ENCODE peak calls at places on chromosome 10, in four cellular contexts. One of them, this sample, is unnamed.

GRCh38 chr10:124711145-124711544 is 33.0 kb downstream of the FAM53B start:
- DNase-seq in psoas muscle: no peak
- DNase-seq in WTC11: no peak
- DNase-seq in IMR-90: no peak
- DNase-seq in this sample: no peak

GRCh38 chr10:123009105-123009805 is 449 bp downstream of the ACADSB start:
- DNase-seq in psoas muscle: peak
- DNase-seq in WTC11: peak
- DNase-seq in IMR-90: no peak
- DNase-seq in this sample: peak

GRCh38 chr10:1064172-1064571 is 8.0 kb downstream of the WDR37 start:
- DNase-seq in psoas muscle: no peak
- DNase-seq in WTC11: no peak
- DNase-seq in IMR-90: no peak
- DNase-seq in this sample: no peak

GRCh38 chr10:72913287-72913686 is 19.7 kb downstream of the OIT3 start:
- DNase-seq in psoas muscle: no peak
- DNase-seq in WTC11: no peak
- DNase-seq in IMR-90: no peak
- DNase-seq in this sample: no peak

GRCh38 chr10:92571649-92572048 is 2.2 kb downstream of the IDE start:
- DNase-seq in psoas muscle: no peak
- DNase-seq in WTC11: no peak
- DNase-seq in IMR-90: peak
- DNase-seq in this sample: no peak

GRCh38 chr10:124869941-124870340 is 68.3 kb downstream of the ABRAXAS2 start:
- DNase-seq in psoas muscle: no peak
- DNase-seq in WTC11: no peak
- DNase-seq in IMR-90: no peak
- DNase-seq in this sample: no peak

GRCh38 chr10:24866615-24867583 is 85.5 kb downstream of the PRTFDC1 start:
- DNase-seq in psoas muscle: peak
- DNase-seq in WTC11: peak
- DNase-seq in IMR-90: peak
- DNase-seq in this sample: no peak

GRCh38 chr10:81978238-81978637 is 103.2 kb downstream of the NRG3 start:
- DNase-seq in psoas muscle: no peak
- DNase-seq in WTC11: no peak
- DNase-seq in IMR-90: no peak
- DNase-seq in this sample: peak

GRCh38 chr10:89332092-89332633 is 4.4 kb downstream of the IFIT3 start:
- DNase-seq in psoas muscle: no peak
- DNase-seq in WTC11: no peak
- DNase-seq in IMR-90: peak
- DNase-seq in this sample: no peak

GRCh38 chr10:114208351-114208750 is 29.2 kb downstream of the TDRD1 start:
- DNase-seq in psoas muscle: no peak
- DNase-seq in WTC11: no peak
- DNase-seq in IMR-90: no peak
- DNase-seq in this sample: no peak

GRCh38 chr10:83166344-83166743 is 973.0 kb upstream of the GHITM start:
- DNase-seq in psoas muscle: no peak
- DNase-seq in WTC11: peak
- DNase-seq in IMR-90: no peak
- DNase-seq in this sample: peak

GRCh38 chr10:93837783-93838677 is 55.7 kb upstream of the SLC35G1 start:
- DNase-seq in psoas muscle: no peak
- DNase-seq in WTC11: no peak
- DNase-seq in IMR-90: no peak
- DNase-seq in this sample: no peak

GRCh38 chr10:117574546-117575146 is 32.1 kb downstream of the EMX2 start:
- DNase-seq in psoas muscle: no peak
- DNase-seq in WTC11: no peak
- DNase-seq in IMR-90: no peak
- DNase-seq in this sample: no peak

GRCh38 chr10:24762966-24763623 is 39.4 kb upstream of the ARHGAP21 start:
- DNase-seq in psoas muscle: no peak
- DNase-seq in WTC11: no peak
- DNase-seq in IMR-90: peak
- DNase-seq in this sample: no peak

GRCh38 chr10:50600831-50601466 is 22.8 kb downstream of the SGMS1 start:
- DNase-seq in psoas muscle: no peak
- DNase-seq in WTC11: no peak
- DNase-seq in IMR-90: peak
- DNase-seq in this sample: no peak

GRCh38 chr10:87547734-87548311 is 43.1 kb downstream of the MINPP1 start:
- DNase-seq in psoas muscle: no peak
- DNase-seq in WTC11: no peak
- DNase-seq in IMR-90: peak
- DNase-seq in this sample: no peak

GRCh38 chr10:110546499-110547105 is 20.9 kb upstream of the SMC3 start:
- DNase-seq in psoas muscle: no peak
- DNase-seq in WTC11: no peak
- DNase-seq in IMR-90: no peak
- DNase-seq in this sample: no peak

GRCh38 chr10:31320598-31321211 is 1.7 kb downstream of the ZEB1 start:
- DNase-seq in psoas muscle: peak
- DNase-seq in WTC11: peak
- DNase-seq in IMR-90: peak
- DNase-seq in this sample: peak

GRCh38 chr10:48482207-48482606 is 122.7 kb downstream of the ARHGAP22 start:
- DNase-seq in psoas muscle: no peak
- DNase-seq in WTC11: no peak
- DNase-seq in IMR-90: no peak
- DNase-seq in this sample: no peak

GRCh38 chr10:118594392-118595063 is 920 bp downstream of the PRLHR start:
- DNase-seq in psoas muscle: peak
- DNase-seq in WTC11: peak
- DNase-seq in IMR-90: peak
- DNase-seq in this sample: peak
- TF ChIP-seq CTCF in psoas muscle: peak
- TF ChIP-seq CTCF in WTC11: peak
- TF ChIP-seq CTCF in IMR-90: peak
- TF ChIP-seq CTCF in this sample: peak

GRCh38 chr10:69801094-69801433 is 642 bp upstream of the COL13A1 start:
- DNase-seq in psoas muscle: peak
- DNase-seq in WTC11: peak
- DNase-seq in IMR-90: peak
- DNase-seq in this sample: peak

GRCh38 chr10:69803809-69804208 is 2.1 kb downstream of the COL13A1 start:
- DNase-seq in psoas muscle: no peak
- DNase-seq in WTC11: no peak
- DNase-seq in IMR-90: no peak
- DNase-seq in this sample: no peak

GRCh38 chr10:69801434-69802315 is at the start of gene COL13A1:
- DNase-seq in psoas muscle: peak
- DNase-seq in WTC11: peak
- DNase-seq in IMR-90: peak
- DNase-seq in this sample: peak

GRCh38 chr10:69800665-69801064 is 1.0 kb upstream of the COL13A1 start:
- DNase-seq in psoas muscle: no peak
- DNase-seq in WTC11: no peak
- DNase-seq in IMR-90: no peak
- DNase-seq in this sample: no peak

GRCh38 chr10:69802424-69803161 is 887 bp downstream of the COL13A1 start:
- DNase-seq in psoas muscle: peak
- DNase-seq in WTC11: peak
- DNase-seq in IMR-90: peak
- DNase-seq in this sample: peak
- TF ChIP-seq CTCF in psoas muscle: peak
- TF ChIP-seq CTCF in WTC11: no peak
- TF ChIP-seq CTCF in IMR-90: peak
- TF ChIP-seq CTCF in this sample: peak

GRCh38 chr10:5089869-5090268 is 4.3 kb upstream of the AKR1C3 start:
- DNase-seq in psoas muscle: no peak
- DNase-seq in WTC11: no peak
- DNase-seq in IMR-90: peak
- DNase-seq in this sample: no peak
- TF ChIP-seq CTCF in psoas muscle: no peak
- TF ChIP-seq CTCF in WTC11: peak
- TF ChIP-seq CTCF in IMR-90: peak
- TF ChIP-seq CTCF in this sample: no peak

DNA sequence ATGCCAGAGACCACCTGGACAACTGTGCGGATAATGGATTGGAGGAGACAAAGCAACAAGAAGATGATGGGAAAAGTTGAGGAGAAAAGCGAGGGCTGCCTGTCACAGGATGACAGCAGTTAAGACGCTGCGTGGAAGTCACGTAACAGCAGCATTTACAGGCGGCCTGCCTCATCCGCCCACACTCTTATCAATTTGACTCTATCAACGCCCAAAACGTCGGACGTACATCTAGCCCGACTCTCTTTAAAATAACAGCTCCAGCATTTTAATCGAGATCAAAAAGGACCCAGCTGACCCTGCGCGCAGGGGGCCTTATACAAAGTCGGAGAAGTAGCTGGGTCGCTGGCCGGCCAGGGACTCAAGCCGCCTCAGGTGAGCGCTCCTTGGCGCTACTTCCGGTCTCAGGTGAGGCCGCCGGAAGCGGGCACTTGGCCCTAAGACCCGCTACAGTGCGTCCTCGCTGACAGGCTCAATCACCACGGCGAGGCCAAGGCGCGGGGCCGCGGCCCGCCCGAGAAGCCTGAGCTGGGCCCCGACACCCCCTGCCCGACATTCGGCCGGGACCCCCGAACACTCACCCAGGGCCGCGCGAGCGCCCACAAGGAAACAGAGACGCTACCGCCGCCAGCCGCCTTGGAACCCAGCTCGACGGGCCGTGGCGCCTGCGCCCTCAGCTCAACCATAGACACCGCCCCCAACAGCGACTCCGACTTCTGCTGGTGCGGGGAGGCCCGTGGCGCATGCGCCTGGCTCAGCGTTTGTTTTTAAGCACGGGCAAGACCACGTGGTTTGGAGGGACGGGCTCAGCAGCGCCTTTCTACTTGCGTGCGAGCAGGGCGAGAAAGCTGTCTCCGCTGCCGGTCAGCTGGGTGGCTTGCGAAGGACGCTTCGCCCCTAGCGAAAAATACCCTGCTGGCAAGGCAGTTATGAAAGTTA is at the start of gene ERCC6:
- DNase-seq in psoas muscle: peak
- DNase-seq in WTC11: peak
- DNase-seq in IMR-90: peak
- DNase-seq in this sample: peak
- TF ChIP-seq CTCF in psoas muscle: no peak
- TF ChIP-seq CTCF in WTC11: no peak
- TF ChIP-seq CTCF in IMR-90: no peak
- TF ChIP-seq CTCF in this sample: no peak

GRCh38 chr10:19819419-19820033 is 3.3 kb downstream of the PLXDC2 start:
- DNase-seq in psoas muscle: no peak
- DNase-seq in WTC11: no peak
- DNase-seq in IMR-90: peak
- DNase-seq in this sample: peak
- TF ChIP-seq CTCF in psoas muscle: peak
- TF ChIP-seq CTCF in WTC11: peak
- TF ChIP-seq CTCF in IMR-90: peak
- TF ChIP-seq CTCF in this sample: peak

DNA sequence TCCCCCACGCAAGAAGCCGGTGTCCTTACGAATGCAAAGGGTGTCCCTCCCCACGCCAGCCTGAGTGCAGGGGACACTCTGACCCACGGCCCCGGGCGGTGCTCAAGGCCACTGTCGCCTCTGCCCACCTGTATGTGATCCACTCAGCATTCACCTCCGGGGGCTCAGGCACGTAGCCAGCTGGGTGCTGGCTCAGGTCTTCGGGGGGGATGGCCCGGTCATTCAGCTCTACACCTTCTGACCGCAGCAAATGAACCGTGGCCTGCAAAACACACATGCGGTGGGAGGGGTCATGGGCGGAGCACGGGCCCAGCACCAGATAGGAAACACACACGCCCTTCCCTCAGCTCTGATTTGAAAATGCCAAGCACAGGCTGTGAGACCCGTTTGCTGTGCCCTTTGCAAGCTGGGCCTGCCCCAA is 25.9 kb downstream of the CFAP46 start:
- DNase-seq in psoas muscle: no peak
- DNase-seq in WTC11: no peak
- DNase-seq in IMR-90: no peak
- DNase-seq in this sample: peak
- TF ChIP-seq CTCF in psoas muscle: no peak
- TF ChIP-seq CTCF in WTC11: no peak
- TF ChIP-seq CTCF in IMR-90: no peak
- TF ChIP-seq CTCF in this sample: no peak

GRCh38 chr10:121753726-121754476 is 155.7 kb upstream of the FGFR2 start:
- DNase-seq in psoas muscle: no peak
- DNase-seq in WTC11: no peak
- DNase-seq in IMR-90: peak
- DNase-seq in this sample: no peak
- TF ChIP-seq CTCF in psoas muscle: peak
- TF ChIP-seq CTCF in WTC11: peak
- TF ChIP-seq CTCF in IMR-90: peak
- TF ChIP-seq CTCF in this sample: no peak

DNA sequence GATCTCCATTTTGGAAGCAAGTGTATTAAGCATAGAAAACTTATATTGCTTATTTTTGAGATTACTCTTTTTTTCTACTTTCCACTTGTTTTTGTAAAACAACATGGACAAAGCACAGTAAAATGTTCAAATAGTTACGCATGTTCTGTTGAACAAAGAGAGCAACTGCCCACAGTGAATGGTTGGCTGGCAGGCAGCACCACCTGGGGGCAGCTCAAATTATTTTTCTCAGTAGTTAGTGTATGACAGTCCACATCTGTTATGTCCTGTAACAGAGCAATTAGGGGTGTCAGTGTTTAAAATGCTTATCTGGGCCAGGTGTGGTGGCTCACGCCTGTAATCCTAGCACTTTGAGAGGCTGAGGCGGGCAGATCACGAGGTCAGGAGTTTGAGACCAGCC is 46.1 kb upstream of the CACUL1 start:
- DNase-seq in psoas muscle: no peak
- DNase-seq in WTC11: no peak
- DNase-seq in IMR-90: no peak
- DNase-seq in this sample: no peak
- TF ChIP-seq CTCF in psoas muscle: peak
- TF ChIP-seq CTCF in WTC11: no peak
- TF ChIP-seq CTCF in IMR-90: peak
- TF ChIP-seq CTCF in this sample: peak

DNA sequence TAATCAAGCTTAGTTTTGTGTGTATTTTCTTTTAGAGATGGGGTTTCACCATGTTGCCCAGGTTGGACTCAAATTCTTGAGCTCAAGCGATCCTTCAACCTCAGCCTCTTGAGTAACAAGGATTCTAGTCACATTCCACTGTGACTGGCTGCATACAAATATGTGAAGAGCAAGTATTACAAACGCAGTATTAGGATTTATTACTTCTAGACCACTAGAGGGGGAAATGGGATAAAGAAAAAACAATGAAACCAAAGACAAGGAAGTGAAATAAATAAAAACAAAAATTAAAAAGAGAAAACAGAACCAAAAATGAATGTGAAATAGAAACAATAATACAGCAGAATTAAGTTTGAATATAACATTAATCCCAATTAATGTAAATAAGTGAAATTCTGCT is 308.7 kb downstream of the ANKRD30A start:
- DNase-seq in psoas muscle: no peak
- DNase-seq in WTC11: no peak
- DNase-seq in IMR-90: no peak
- DNase-seq in this sample: no peak
- TF ChIP-seq CTCF in psoas muscle: peak
- TF ChIP-seq CTCF in WTC11: no peak
- TF ChIP-seq CTCF in IMR-90: no peak
- TF ChIP-seq CTCF in this sample: no peak